ENCODE peak calls at places on chromosome 13, in four cellular contexts. U is activated CD4-positive, alpha-beta T cell treated with anti-CD3 and anti-CD28 coated beads, Interleukin-2, amount 50 U/mL, for 1 hour; L is DMS53; X is neural progenitor cell. Z is an unnamed sample.

GRCh38 chr13:108560092-108560491 is 69.3 kb upstream of the MYO16 start:
- DNase-seq in U (no peak), L (peak), X (no peak), Z (no peak)

GRCh38 chr13:29886446-29886845 is 36.0 kb upstream of the UBL3 start:
- DNase-seq in U (peak), L (no peak), X (no peak), Z (no peak)

GRCh38 chr13:38530492-38530891 is 156.4 kb upstream of the FREM2 start:
- DNase-seq in U (no peak), L (peak), X (no peak), Z (no peak)

GRCh38 chr13:25292301-25292700 is 5.0 kb upstream of the MTMR6 start:
- DNase-seq in U (no peak), X (no peak), L (peak), Z (no peak)

GRCh38 chr13:28349371-28349770 is 145.6 kb downstream of the FLT1 start:
- DNase-seq in U (no peak), X (no peak), L (no peak), Z (no peak)

GRCh38 chr13:112605531-112605990 is 17.6 kb upstream of the TUBGCP3 start:
- DNase-seq in X (no peak), U (no peak), L (no peak), Z (no peak)

GRCh38 chr13:29196409-29197074 is 376.4 kb downstream of the MTUS2 start:
- DNase-seq in U (no peak), L (no peak), X (no peak), Z (no peak)

GRCh38 chr13:34459856-34460255 is 482.2 kb upstream of the NBEA start:
- DNase-seq in L (peak), U (no peak), X (no peak), Z (no peak)

GRCh38 chr13:110134801-110135200 is 172.2 kb downstream of the COL4A1 start:
- DNase-seq in X (no peak), U (no peak), L (no peak), Z (no peak)